ENCODE peak calls at places on chromosomes 16 and 17, in five cellular contexts. One of them, this sample, is unnamed.
A peak's percentile ranks its signal among the peaks of the same experiment; 100 is the strongest.

GRCh38 chr16:57640612-57641011 is 12.2 kb downstream of the ADGRG1 start:
- DNase-seq in GM23338: no peak
- DNase-seq in OCI-LY7: no peak
- DNase-seq in SK-N-SH: no peak
- DNase-seq in GM23248: no peak
- DNase-seq in this sample: no peak

GRCh38 chr17:74712756-74713155 is at the start of gene CD300LF:
- DNase-seq in OCI-LY7: no peak
- DNase-seq in SK-N-SH: no peak
- DNase-seq in GM23248: no peak
- DNase-seq in GM23338: no peak
- DNase-seq in this sample: no peak

GRCh38 chr17:32563583-32563982 is 76.8 kb downstream of the CDK5R1 start:
- DNase-seq in GM23338: no peak
- DNase-seq in OCI-LY7: no peak
- DNase-seq in SK-N-SH: no peak
- DNase-seq in GM23248: no peak
- DNase-seq in this sample: no peak

GRCh38 chr17:55157165-55157564 is 107.6 kb upstream of the HLF start:
- DNase-seq in OCI-LY7: no peak
- DNase-seq in GM23248: peak; percentile 18
- DNase-seq in SK-N-SH: no peak
- DNase-seq in GM23338: no peak
- DNase-seq in this sample: no peak

GRCh38 chr17:17900615-17901520 is 64.1 kb upstream of the SREBF1 start:
- DNase-seq in OCI-LY7: no peak
- DNase-seq in GM23248: peak; percentile 94
- DNase-seq in GM23338: no peak
- DNase-seq in SK-N-SH: peak; percentile 77
- DNase-seq in this sample: peak; percentile 66

GRCh38 chr17:82942166-82943130 is 102.6 kb upstream of the ZNF750 start:
- DNase-seq in GM23248: no peak
- DNase-seq in OCI-LY7: no peak
- DNase-seq in SK-N-SH: no peak
- DNase-seq in GM23338: no peak
- DNase-seq in this sample: no peak

GRCh38 chr17:75785016-75785769 is 587 bp downstream of the UNK start:
- DNase-seq in GM23248: peak; percentile 91
- DNase-seq in SK-N-SH: peak; percentile 94
- DNase-seq in OCI-LY7: peak; percentile 96
- DNase-seq in GM23338: peak; percentile 88
- DNase-seq in this sample: peak; percentile 96

GRCh38 chr16:68658258-68658973 is 13.3 kb downstream of the CDH3 start:
- DNase-seq in GM23338: no peak
- DNase-seq in OCI-LY7: no peak
- DNase-seq in GM23248: peak; percentile 90
- DNase-seq in SK-N-SH: no peak
- DNase-seq in this sample: peak; percentile 64

GRCh38 chr17:3935140-3935542 is 18.9 kb upstream of the P2RX1 start:
- DNase-seq in GM23248: peak; percentile 32
- DNase-seq in OCI-LY7: peak; percentile 71
- DNase-seq in GM23338: peak; percentile 93
- DNase-seq in SK-N-SH: peak; percentile 75
- DNase-seq in this sample: peak; percentile 89

GRCh38 chr17:5958850-5959249 is 111.3 kb upstream of the WSCD1 start:
- DNase-seq in SK-N-SH: no peak
- DNase-seq in OCI-LY7: no peak
- DNase-seq in GM23248: no peak
- DNase-seq in GM23338: no peak
- DNase-seq in this sample: no peak

GRCh38 chr17:61547113-61547512 is 43.9 kb downstream of the NACA2 start:
- DNase-seq in GM23338: no peak
- DNase-seq in SK-N-SH: no peak
- DNase-seq in OCI-LY7: no peak
- DNase-seq in GM23248: no peak
- DNase-seq in this sample: no peak

GRCh38 chr17:80878876-80879722 is 112.5 kb upstream of the CHMP6 start:
- DNase-seq in OCI-LY7: no peak
- DNase-seq in GM23248: no peak
- DNase-seq in GM23338: no peak
- DNase-seq in SK-N-SH: no peak
- DNase-seq in this sample: no peak

GRCh38 chr17:69734656-69735055 is 320.2 kb downstream of the MAP2K6 start:
- DNase-seq in GM23248: no peak
- DNase-seq in SK-N-SH: no peak
- DNase-seq in OCI-LY7: no peak
- DNase-seq in GM23338: no peak
- DNase-seq in this sample: no peak

GRCh38 chr17:75346906-75347305 is 57.7 kb upstream of the SLC25A19 start:
- DNase-seq in OCI-LY7: peak; percentile 56
- DNase-seq in GM23248: peak; percentile 31
- DNase-seq in SK-N-SH: no peak
- DNase-seq in GM23338: peak; percentile 47
- DNase-seq in this sample: peak; percentile 46

GRCh38 chr17:43609613-43610385 is 51.9 kb downstream of the MEOX1 start:
- DNase-seq in GM23248: no peak
- DNase-seq in SK-N-SH: no peak
- DNase-seq in GM23338: peak; percentile 45
- DNase-seq in OCI-LY7: no peak
- DNase-seq in this sample: no peak

GRCh38 chr17:64994781-64995538 is 61.6 kb downstream of the GNA13 start:
- DNase-seq in GM23338: no peak
- DNase-seq in OCI-LY7: no peak
- DNase-seq in GM23248: no peak
- DNase-seq in SK-N-SH: no peak
- DNase-seq in this sample: no peak

GRCh38 chr16:69440236-69440635 is 15.8 kb downstream of the CYB5B start:
- DNase-seq in OCI-LY7: no peak
- DNase-seq in SK-N-SH: no peak
- DNase-seq in GM23248: no peak
- DNase-seq in GM23338: no peak
- DNase-seq in this sample: no peak

GRCh38 chr17:7063518-7064094 is 16.4 kb downstream of the CLEC10A start:
- DNase-seq in GM23248: peak; percentile 33
- DNase-seq in SK-N-SH: no peak
- DNase-seq in GM23338: no peak
- DNase-seq in OCI-LY7: no peak
- DNase-seq in this sample: no peak

GRCh38 chr16:56849690-56850680 is 15.0 kb upstream of the SLC12A3 start:
- DNase-seq in OCI-LY7: no peak
- DNase-seq in SK-N-SH: no peak
- DNase-seq in GM23248: no peak
- DNase-seq in GM23338: no peak
- DNase-seq in this sample: no peak

GRCh38 chr17:40192961-40193360 is 15.7 kb downstream of the RAPGEFL1 start:
- DNase-seq in OCI-LY7: no peak
- DNase-seq in GM23338: no peak
- DNase-seq in GM23248: no peak
- DNase-seq in SK-N-SH: no peak
- DNase-seq in this sample: no peak

GRCh38 chr17:15398736-15399331 is 57.4 kb upstream of the TEKT3 start:
- DNase-seq in GM23338: no peak
- DNase-seq in SK-N-SH: peak; percentile 52
- DNase-seq in OCI-LY7: no peak
- DNase-seq in GM23248: peak; percentile 88
- DNase-seq in this sample: peak; percentile 40

GRCh38 chr17:65545708-65546523 is 15.5 kb downstream of the AXIN2 start:
- DNase-seq in GM23338: no peak
- DNase-seq in OCI-LY7: no peak
- DNase-seq in GM23248: no peak
- DNase-seq in SK-N-SH: no peak
- DNase-seq in this sample: no peak

GRCh38 chr17:35808240-35808961 is 883 bp upstream of the TAF15 start:
- DNase-seq in SK-N-SH: no peak
- DNase-seq in GM23338: peak; percentile 44
- DNase-seq in OCI-LY7: no peak
- DNase-seq in GM23248: no peak
- DNase-seq in this sample: no peak

GRCh38 chr17:918102-918740 is 61.4 kb downstream of the NXN start:
- DNase-seq in GM23248: peak; percentile 35
- DNase-seq in SK-N-SH: no peak
- DNase-seq in GM23338: no peak
- DNase-seq in OCI-LY7: no peak
- DNase-seq in this sample: peak; percentile 56

GRCh38 chr16:26905336-26905735 is 161.4 kb upstream of the C16orf82 start:
- DNase-seq in GM23338: no peak
- DNase-seq in SK-N-SH: no peak
- DNase-seq in OCI-LY7: no peak
- DNase-seq in GM23248: peak; percentile 29
- DNase-seq in this sample: no peak

GRCh38 chr16:53511084-53511402 is 8.0 kb upstream of the AKTIP start:
- DNase-seq in OCI-LY7: no peak
- DNase-seq in SK-N-SH: no peak
- DNase-seq in GM23248: no peak
- DNase-seq in GM23338: no peak
- DNase-seq in this sample: no peak

GRCh38 chr16:53509906-53510703 is 7.1 kb upstream of the AKTIP start:
- DNase-seq in OCI-LY7: peak; percentile 60
- DNase-seq in GM23248: peak; percentile 79
- DNase-seq in GM23338: peak; percentile 84
- DNase-seq in SK-N-SH: peak; percentile 77
- DNase-seq in this sample: peak; percentile 82

GRCh38 chr16:53515259-53515658 is 12.2 kb upstream of the AKTIP start:
- DNase-seq in GM23338: no peak
- DNase-seq in SK-N-SH: no peak
- DNase-seq in OCI-LY7: no peak
- DNase-seq in GM23248: peak; percentile 16
- DNase-seq in this sample: no peak

GRCh38 chr16:53510704-53511070 is 7.7 kb upstream of the AKTIP start:
- DNase-seq in GM23248: no peak
- DNase-seq in SK-N-SH: no peak
- DNase-seq in OCI-LY7: no peak
- DNase-seq in GM23338: no peak
- DNase-seq in this sample: no peak

GRCh38 chr16:53511403-53512280 is 8.6 kb upstream of the AKTIP start:
- DNase-seq in GM23248: no peak
- DNase-seq in SK-N-SH: no peak
- DNase-seq in GM23338: no peak
- DNase-seq in OCI-LY7: no peak
- DNase-seq in this sample: peak; percentile 87
- H2AFZ ChIP-seq in GM23248: no peak overlapping the region
- H2AFZ ChIP-seq in SK-N-SH: no peak overlapping the region
- H2AFZ ChIP-seq in GM23338: no peak overlapping the region
- H2AFZ ChIP-seq in OCI-LY7: no peak overlapping the region
- H2AFZ ChIP-seq in this sample: no peak overlapping the region

DNA sequence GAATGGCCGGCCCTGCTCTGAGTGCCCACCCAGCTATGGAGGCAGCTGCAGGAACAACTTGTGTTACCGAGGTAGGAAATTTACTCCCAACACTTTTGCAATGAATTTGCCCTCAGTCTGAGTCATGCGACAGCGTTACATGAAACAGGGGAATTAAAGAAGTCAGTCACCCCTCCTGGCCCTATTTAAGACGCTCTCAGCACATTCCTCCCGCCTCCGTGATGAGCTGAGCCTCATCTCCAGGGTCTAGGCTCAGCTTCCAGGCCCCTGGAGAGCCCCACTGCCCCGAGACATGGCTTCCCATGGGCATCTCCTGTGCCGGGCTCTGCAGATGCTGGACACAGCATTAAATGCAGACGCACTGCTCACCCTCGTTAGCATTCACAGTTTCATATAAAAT is 35.0 kb downstream of the CRISPLD2 start:
- DNase-seq in GM23338: no peak
- DNase-seq in GM23248: no peak
- DNase-seq in SK-N-SH: no peak
- DNase-seq in OCI-LY7: no peak
- DNase-seq in this sample: no peak
- TF ChIP-seq EZH2phosphoT487 in GM23338: no peak
- TF ChIP-seq EZH2phosphoT487 in GM23248: no peak
- TF ChIP-seq EZH2phosphoT487 in SK-N-SH: no peak
- TF ChIP-seq EZH2phosphoT487 in OCI-LY7: no peak
- TF ChIP-seq EZH2phosphoT487 in this sample: no peak

DNA sequence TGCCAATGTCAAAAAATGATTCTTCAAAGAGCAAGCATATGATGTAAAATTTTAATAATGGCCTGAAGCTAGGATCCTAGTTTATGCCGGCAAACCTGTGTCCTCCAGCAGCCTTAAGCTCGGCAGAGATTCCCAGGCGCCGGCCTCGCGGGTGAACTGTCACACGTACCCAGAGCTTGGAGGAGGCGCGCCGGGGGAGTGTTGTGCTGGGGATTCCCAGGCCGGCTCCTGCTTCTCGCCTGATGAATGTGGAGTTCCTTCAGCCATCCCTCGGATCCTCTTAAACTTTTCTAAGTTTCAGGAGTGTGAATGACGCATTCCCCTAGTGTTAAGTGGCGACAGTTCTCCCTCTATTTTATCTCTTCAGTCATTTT is 19.1 kb upstream of the NTN1 start:
- DNase-seq in SK-N-SH: no peak
- DNase-seq in OCI-LY7: no peak
- DNase-seq in GM23248: no peak
- DNase-seq in GM23338: peak; percentile 65
- DNase-seq in this sample: no peak
- H3K4me2 ChIP-seq in SK-N-SH: no peak overlapping the region
- H3K4me2 ChIP-seq in OCI-LY7: no peak overlapping the region
- H3K4me2 ChIP-seq in GM23248: no peak overlapping the region
- H3K4me2 ChIP-seq in GM23338: peak overlapping the region; percentile 81
- H3K4me2 ChIP-seq in this sample: peak overlapping the region; percentile 92

GRCh38 chr17:63517825-63518534 is 5.2 kb upstream of the KCNH6 start:
- DNase-seq in GM23248: no peak
- DNase-seq in OCI-LY7: no peak
- DNase-seq in GM23338: no peak
- DNase-seq in SK-N-SH: no peak
- DNase-seq in this sample: no peak

GRCh38 chr17:63514974-63515373 is 8.2 kb upstream of the KCNH6 start:
- DNase-seq in GM23338: no peak
- DNase-seq in OCI-LY7: no peak
- DNase-seq in SK-N-SH: no peak
- DNase-seq in GM23248: no peak
- DNase-seq in this sample: no peak

GRCh38 chr17:63519116-63519881 is 3.9 kb upstream of the KCNH6 start:
- DNase-seq in SK-N-SH: peak; percentile 84
- DNase-seq in OCI-LY7: no peak
- DNase-seq in GM23338: no peak
- DNase-seq in GM23248: no peak
- DNase-seq in this sample: no peak

GRCh38 chr17:63515426-63515825 is 7.7 kb upstream of the KCNH6 start:
- DNase-seq in OCI-LY7: no peak
- DNase-seq in GM23338: no peak
- DNase-seq in GM23248: no peak
- DNase-seq in SK-N-SH: no peak
- DNase-seq in this sample: no peak

GRCh38 chr17:63516910-63517824 is 6.0 kb upstream of the KCNH6 start:
- DNase-seq in GM23338: no peak
- DNase-seq in GM23248: peak; percentile 80
- DNase-seq in OCI-LY7: no peak
- DNase-seq in SK-N-SH: no peak
- DNase-seq in this sample: no peak
- H2AFZ ChIP-seq in GM23338: no peak overlapping the region
- H2AFZ ChIP-seq in GM23248: no peak overlapping the region
- H2AFZ ChIP-seq in OCI-LY7: no peak overlapping the region
- H2AFZ ChIP-seq in SK-N-SH: no peak overlapping the region
- H2AFZ ChIP-seq in this sample: no peak overlapping the region

DNA sequence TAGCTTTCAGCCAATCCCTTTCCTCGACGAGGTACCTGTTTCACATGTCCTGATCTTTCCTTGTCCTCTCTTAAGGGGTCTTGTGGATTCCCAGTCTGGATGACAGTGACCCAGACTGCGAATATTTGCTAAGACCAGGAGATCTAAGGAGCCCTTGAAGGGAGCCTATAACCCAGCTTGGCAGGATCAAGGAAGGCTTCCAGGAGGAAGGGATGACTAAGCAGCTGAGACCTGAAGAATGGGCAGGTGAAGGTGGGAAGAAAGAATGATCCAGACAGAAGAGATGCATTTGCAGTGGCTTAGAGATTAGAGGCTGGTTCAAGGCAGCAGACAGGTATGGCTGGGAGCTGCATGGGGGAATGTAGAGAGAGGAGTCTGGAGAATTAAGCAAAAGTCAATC is 1.9 kb upstream of the PDK2 start:
- DNase-seq in OCI-LY7: no peak
- DNase-seq in GM23248: no peak
- DNase-seq in GM23338: no peak
- DNase-seq in SK-N-SH: no peak
- DNase-seq in this sample: no peak
- TF ChIP-seq EZH2phosphoT487 in OCI-LY7: no peak
- TF ChIP-seq EZH2phosphoT487 in GM23248: no peak
- TF ChIP-seq EZH2phosphoT487 in GM23338: no peak
- TF ChIP-seq EZH2phosphoT487 in SK-N-SH: no peak
- TF ChIP-seq EZH2phosphoT487 in this sample: no peak